ENCODE peak calls at places on chromosomes 16 and 17, in ten cellular contexts. One of them, this sample, is unnamed.

GRCh38 chr16:9557266-9557665 is 465.8 kb downstream of the HAPSTR1 start:
- DNase-seq in AG09309: no peak
- DNase-seq in thoracic aorta: no peak
- DNase-seq in neural crest cell: no peak
- DNase-seq in GM06990: peak
- DNase-seq in mesothelial cell of epicardium: no peak
- DNase-seq in OCI-LY7: no peak
- DNase-seq in GM10248: no peak
- DNase-seq in GM13977: no peak
- DNase-seq in ascending aorta: no peak
- DNase-seq in this sample: no peak

GRCh38 chr16:82750078-82750477 is 123.3 kb downstream of the CDH13 start:
- DNase-seq in GM13977: no peak
- DNase-seq in ascending aorta: no peak
- DNase-seq in GM06990: no peak
- DNase-seq in neural crest cell: no peak
- DNase-seq in OCI-LY7: no peak
- DNase-seq in thoracic aorta: no peak
- DNase-seq in mesothelial cell of epicardium: no peak
- DNase-seq in AG09309: no peak
- DNase-seq in GM10248: no peak
- DNase-seq in this sample: no peak

GRCh38 chr17:5131146-5131715 is 15.4 kb downstream of the USP6 start:
- DNase-seq in AG09309: no peak
- DNase-seq in neural crest cell: no peak
- DNase-seq in mesothelial cell of epicardium: no peak
- DNase-seq in GM13977: no peak
- DNase-seq in thoracic aorta: no peak
- DNase-seq in GM06990: no peak
- DNase-seq in GM10248: no peak
- DNase-seq in ascending aorta: no peak
- DNase-seq in OCI-LY7: no peak
- DNase-seq in this sample: no peak

GRCh38 chr17:6323626-6324356 is 111.1 kb downstream of the AIPL1 start:
- DNase-seq in GM06990: no peak
- DNase-seq in neural crest cell: no peak
- DNase-seq in thoracic aorta: no peak
- DNase-seq in GM13977: no peak
- DNase-seq in AG09309: no peak
- DNase-seq in ascending aorta: no peak
- DNase-seq in OCI-LY7: no peak
- DNase-seq in mesothelial cell of epicardium: no peak
- DNase-seq in GM10248: no peak
- DNase-seq in this sample: no peak

GRCh38 chr17:55652825-55653224 is 69.8 kb downstream of the TMEM100 start:
- DNase-seq in neural crest cell: no peak
- DNase-seq in mesothelial cell of epicardium: no peak
- DNase-seq in GM13977: no peak
- DNase-seq in OCI-LY7: no peak
- DNase-seq in thoracic aorta: no peak
- DNase-seq in GM06990: no peak
- DNase-seq in GM10248: no peak
- DNase-seq in AG09309: no peak
- DNase-seq in ascending aorta: no peak
- DNase-seq in this sample: no peak

GRCh38 chr16:68200120-68200783 is 35.7 kb downstream of the ESRP2 start:
- DNase-seq in GM13977: peak
- DNase-seq in neural crest cell: no peak
- DNase-seq in thoracic aorta: no peak
- DNase-seq in mesothelial cell of epicardium: no peak
- DNase-seq in GM10248: peak
- DNase-seq in ascending aorta: no peak
- DNase-seq in GM06990: no peak
- DNase-seq in OCI-LY7: no peak
- DNase-seq in AG09309: no peak
- DNase-seq in this sample: no peak

GRCh38 chr17:59783221-59784016 is 76.0 kb downstream of the VMP1 start:
- DNase-seq in thoracic aorta: no peak
- DNase-seq in OCI-LY7: peak
- DNase-seq in AG09309: no peak
- DNase-seq in neural crest cell: no peak
- DNase-seq in GM10248: no peak
- DNase-seq in ascending aorta: no peak
- DNase-seq in GM13977: no peak
- DNase-seq in GM06990: no peak
- DNase-seq in mesothelial cell of epicardium: no peak
- DNase-seq in this sample: no peak

GRCh38 chr16:84724619-84725307 is 25.0 kb downstream of the USP10 start:
- DNase-seq in GM13977: peak
- DNase-seq in mesothelial cell of epicardium: no peak
- DNase-seq in AG09309: no peak
- DNase-seq in GM10248: peak
- DNase-seq in OCI-LY7: peak
- DNase-seq in neural crest cell: no peak
- DNase-seq in ascending aorta: no peak
- DNase-seq in thoracic aorta: no peak
- DNase-seq in GM06990: no peak
- DNase-seq in this sample: no peak

GRCh38 chr17:40560592-40561293 is 4.5 kb downstream of the CCR7 start:
- DNase-seq in GM13977: peak
- DNase-seq in GM10248: peak
- DNase-seq in OCI-LY7: peak
- DNase-seq in mesothelial cell of epicardium: peak
- DNase-seq in thoracic aorta: no peak
- DNase-seq in AG09309: no peak
- DNase-seq in GM06990: peak
- DNase-seq in neural crest cell: no peak
- DNase-seq in ascending aorta: peak
- DNase-seq in this sample: peak

GRCh38 chr17:40562841-40563370 is 2.4 kb downstream of the CCR7 start:
- DNase-seq in neural crest cell: no peak
- DNase-seq in OCI-LY7: no peak
- DNase-seq in ascending aorta: no peak
- DNase-seq in GM10248: no peak
- DNase-seq in mesothelial cell of epicardium: no peak
- DNase-seq in GM13977: no peak
- DNase-seq in GM06990: no peak
- DNase-seq in thoracic aorta: no peak
- DNase-seq in AG09309: no peak
- DNase-seq in this sample: peak

GRCh38 chr17:40563371-40564052 is 1.8 kb downstream of the CCR7 start:
- DNase-seq in ascending aorta: no peak
- DNase-seq in neural crest cell: no peak
- DNase-seq in GM10248: no peak
- DNase-seq in mesothelial cell of epicardium: no peak
- DNase-seq in GM13977: peak
- DNase-seq in thoracic aorta: no peak
- DNase-seq in AG09309: no peak
- DNase-seq in GM06990: no peak
- DNase-seq in OCI-LY7: no peak
- DNase-seq in this sample: no peak

GRCh38 chr17:40561294-40561870 is 3.9 kb downstream of the CCR7 start:
- DNase-seq in GM06990: no peak
- DNase-seq in ascending aorta: no peak
- DNase-seq in OCI-LY7: no peak
- DNase-seq in GM13977: peak
- DNase-seq in thoracic aorta: no peak
- DNase-seq in neural crest cell: no peak
- DNase-seq in AG09309: no peak
- DNase-seq in GM10248: no peak
- DNase-seq in mesothelial cell of epicardium: no peak
- DNase-seq in this sample: no peak

GRCh38 chr17:40561871-40562611 is 3.2 kb downstream of the CCR7 start:
- DNase-seq in AG09309: no peak
- DNase-seq in ascending aorta: no peak
- DNase-seq in thoracic aorta: no peak
- DNase-seq in GM06990: peak
- DNase-seq in GM13977: peak
- DNase-seq in neural crest cell: no peak
- DNase-seq in OCI-LY7: peak
- DNase-seq in GM10248: no peak
- DNase-seq in mesothelial cell of epicardium: peak
- DNase-seq in this sample: no peak
- TF ChIP-seq CTCF in AG09309: no peak
- TF ChIP-seq CTCF in ascending aorta: no peak
- TF ChIP-seq CTCF in thoracic aorta: no peak
- TF ChIP-seq CTCF in GM06990: peak
- TF ChIP-seq CTCF in GM13977: peak
- TF ChIP-seq CTCF in neural crest cell: peak
- TF ChIP-seq CTCF in OCI-LY7: peak
- TF ChIP-seq CTCF in GM10248: peak
- TF ChIP-seq CTCF in mesothelial cell of epicardium: peak
- TF ChIP-seq CTCF in this sample: peak

GRCh38 chr16:81718637-81719036 is 60.5 kb upstream of the PLCG2 start:
- DNase-seq in ascending aorta: no peak
- DNase-seq in GM13977: no peak
- DNase-seq in neural crest cell: no peak
- DNase-seq in GM10248: no peak
- DNase-seq in mesothelial cell of epicardium: no peak
- DNase-seq in OCI-LY7: no peak
- DNase-seq in thoracic aorta: no peak
- DNase-seq in GM06990: no peak
- DNase-seq in AG09309: no peak
- DNase-seq in this sample: no peak

GRCh38 chr16:81723098-81723723 is 55.9 kb upstream of the PLCG2 start:
- DNase-seq in neural crest cell: peak
- DNase-seq in GM10248: peak
- DNase-seq in mesothelial cell of epicardium: no peak
- DNase-seq in AG09309: peak
- DNase-seq in GM06990: peak
- DNase-seq in OCI-LY7: peak
- DNase-seq in GM13977: peak
- DNase-seq in thoracic aorta: no peak
- DNase-seq in ascending aorta: no peak
- DNase-seq in this sample: no peak

GRCh38 chr16:81717662-81718189 is 61.4 kb upstream of the PLCG2 start:
- DNase-seq in GM10248: no peak
- DNase-seq in GM06990: no peak
- DNase-seq in OCI-LY7: no peak
- DNase-seq in mesothelial cell of epicardium: no peak
- DNase-seq in GM13977: no peak
- DNase-seq in neural crest cell: no peak
- DNase-seq in AG09309: no peak
- DNase-seq in ascending aorta: no peak
- DNase-seq in thoracic aorta: no peak
- DNase-seq in this sample: no peak

GRCh38 chr16:81719993-81720392 is 59.1 kb upstream of the PLCG2 start:
- DNase-seq in AG09309: no peak
- DNase-seq in mesothelial cell of epicardium: no peak
- DNase-seq in GM13977: no peak
- DNase-seq in neural crest cell: no peak
- DNase-seq in GM06990: no peak
- DNase-seq in thoracic aorta: no peak
- DNase-seq in ascending aorta: no peak
- DNase-seq in OCI-LY7: no peak
- DNase-seq in GM10248: no peak
- DNase-seq in this sample: no peak

GRCh38 chr16:81720973-81721907 is 57.9 kb upstream of the PLCG2 start:
- DNase-seq in mesothelial cell of epicardium: no peak
- DNase-seq in AG09309: no peak
- DNase-seq in GM13977: no peak
- DNase-seq in thoracic aorta: no peak
- DNase-seq in OCI-LY7: no peak
- DNase-seq in GM10248: no peak
- DNase-seq in ascending aorta: no peak
- DNase-seq in GM06990: no peak
- DNase-seq in neural crest cell: no peak
- DNase-seq in this sample: no peak
- TF ChIP-seq CTCF in mesothelial cell of epicardium: no peak
- TF ChIP-seq CTCF in AG09309: no peak
- TF ChIP-seq CTCF in GM13977: no peak
- TF ChIP-seq CTCF in thoracic aorta: no peak
- TF ChIP-seq CTCF in OCI-LY7: peak
- TF ChIP-seq CTCF in GM10248: no peak
- TF ChIP-seq CTCF in ascending aorta: no peak
- TF ChIP-seq CTCF in GM06990: no peak
- TF ChIP-seq CTCF in neural crest cell: no peak
- TF ChIP-seq CTCF in this sample: no peak

GRCh38 chr17:78838574-78839005 is 2.0 kb downstream of the USP36 start:
- DNase-seq in GM13977: no peak
- DNase-seq in AG09309: no peak
- DNase-seq in mesothelial cell of epicardium: no peak
- DNase-seq in GM10248: no peak
- DNase-seq in GM06990: no peak
- DNase-seq in ascending aorta: no peak
- DNase-seq in neural crest cell: no peak
- DNase-seq in thoracic aorta: no peak
- DNase-seq in OCI-LY7: no peak
- DNase-seq in this sample: no peak

GRCh38 chr17:78839762-78840529 is 668 bp downstream of the USP36 start:
- DNase-seq in AG09309: no peak
- DNase-seq in neural crest cell: no peak
- DNase-seq in thoracic aorta: no peak
- DNase-seq in GM13977: peak
- DNase-seq in GM10248: peak
- DNase-seq in mesothelial cell of epicardium: no peak
- DNase-seq in GM06990: peak
- DNase-seq in OCI-LY7: peak
- DNase-seq in ascending aorta: peak
- DNase-seq in this sample: no peak

GRCh38 chr17:78839173-78839761 is 1.3 kb downstream of the USP36 start:
- DNase-seq in ascending aorta: no peak
- DNase-seq in neural crest cell: no peak
- DNase-seq in GM06990: no peak
- DNase-seq in AG09309: no peak
- DNase-seq in thoracic aorta: no peak
- DNase-seq in GM10248: no peak
- DNase-seq in GM13977: peak
- DNase-seq in OCI-LY7: peak
- DNase-seq in mesothelial cell of epicardium: no peak
- DNase-seq in this sample: no peak

GRCh38 chr17:78840530-78840779 is 159 bp downstream of the USP36 start:
- DNase-seq in thoracic aorta: no peak
- DNase-seq in AG09309: no peak
- DNase-seq in GM13977: no peak
- DNase-seq in ascending aorta: no peak
- DNase-seq in GM10248: no peak
- DNase-seq in OCI-LY7: no peak
- DNase-seq in neural crest cell: no peak
- DNase-seq in mesothelial cell of epicardium: no peak
- DNase-seq in GM06990: no peak
- DNase-seq in this sample: no peak

DNA sequence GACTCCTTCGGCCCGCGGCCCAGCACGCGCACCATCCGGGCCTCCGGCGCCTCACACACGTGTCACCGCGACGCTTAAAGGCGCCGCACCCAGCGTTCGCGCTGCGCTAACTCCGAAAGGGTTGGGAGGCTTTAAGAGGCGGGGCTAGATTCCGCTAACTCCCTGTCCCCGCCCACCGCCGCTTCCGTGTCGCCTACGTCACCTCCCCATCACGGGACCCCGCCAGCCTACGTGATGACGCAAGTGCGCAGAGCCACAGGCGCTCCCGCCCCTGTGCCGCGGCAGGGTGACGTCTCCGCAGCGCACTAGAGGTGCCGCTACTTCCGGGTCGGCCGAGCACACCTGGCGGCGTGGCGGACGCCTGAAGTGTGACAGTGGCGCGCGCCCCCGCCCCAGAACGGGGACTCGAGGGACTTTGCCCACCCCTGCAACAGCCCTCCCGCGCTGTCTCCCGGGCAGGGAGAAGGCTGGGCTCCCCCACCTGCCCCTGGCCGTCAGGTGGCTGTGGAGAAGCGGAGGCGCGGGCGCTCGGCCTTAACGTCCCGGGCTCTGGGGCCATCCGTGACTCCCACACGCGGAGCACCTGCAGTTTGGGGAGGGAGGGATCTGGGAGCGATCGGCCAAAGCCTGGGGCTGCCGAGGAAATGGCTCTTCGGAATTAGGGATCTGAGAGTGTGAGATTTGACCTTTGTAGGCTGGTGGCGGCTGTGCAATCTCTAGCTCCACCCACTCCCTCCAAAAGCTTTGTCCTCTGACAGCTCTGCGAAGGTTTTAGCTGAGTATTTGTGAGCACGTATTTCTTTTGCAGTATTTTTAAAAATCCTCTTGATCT is at the start of gene USP36:
- DNase-seq in mesothelial cell of epicardium: peak
- DNase-seq in ascending aorta: peak
- DNase-seq in AG09309: peak
- DNase-seq in GM10248: peak
- DNase-seq in thoracic aorta: peak
- DNase-seq in GM06990: peak
- DNase-seq in GM13977: peak
- DNase-seq in OCI-LY7: peak
- DNase-seq in neural crest cell: peak
- DNase-seq in this sample: peak
- TF ChIP-seq CTCF in mesothelial cell of epicardium: no peak
- TF ChIP-seq CTCF in ascending aorta: no peak
- TF ChIP-seq CTCF in AG09309: no peak
- TF ChIP-seq CTCF in GM10248: no peak
- TF ChIP-seq CTCF in thoracic aorta: no peak
- TF ChIP-seq CTCF in GM06990: no peak
- TF ChIP-seq CTCF in GM13977: no peak
- TF ChIP-seq CTCF in OCI-LY7: peak
- TF ChIP-seq CTCF in neural crest cell: peak
- TF ChIP-seq CTCF in this sample: peak

DNA sequence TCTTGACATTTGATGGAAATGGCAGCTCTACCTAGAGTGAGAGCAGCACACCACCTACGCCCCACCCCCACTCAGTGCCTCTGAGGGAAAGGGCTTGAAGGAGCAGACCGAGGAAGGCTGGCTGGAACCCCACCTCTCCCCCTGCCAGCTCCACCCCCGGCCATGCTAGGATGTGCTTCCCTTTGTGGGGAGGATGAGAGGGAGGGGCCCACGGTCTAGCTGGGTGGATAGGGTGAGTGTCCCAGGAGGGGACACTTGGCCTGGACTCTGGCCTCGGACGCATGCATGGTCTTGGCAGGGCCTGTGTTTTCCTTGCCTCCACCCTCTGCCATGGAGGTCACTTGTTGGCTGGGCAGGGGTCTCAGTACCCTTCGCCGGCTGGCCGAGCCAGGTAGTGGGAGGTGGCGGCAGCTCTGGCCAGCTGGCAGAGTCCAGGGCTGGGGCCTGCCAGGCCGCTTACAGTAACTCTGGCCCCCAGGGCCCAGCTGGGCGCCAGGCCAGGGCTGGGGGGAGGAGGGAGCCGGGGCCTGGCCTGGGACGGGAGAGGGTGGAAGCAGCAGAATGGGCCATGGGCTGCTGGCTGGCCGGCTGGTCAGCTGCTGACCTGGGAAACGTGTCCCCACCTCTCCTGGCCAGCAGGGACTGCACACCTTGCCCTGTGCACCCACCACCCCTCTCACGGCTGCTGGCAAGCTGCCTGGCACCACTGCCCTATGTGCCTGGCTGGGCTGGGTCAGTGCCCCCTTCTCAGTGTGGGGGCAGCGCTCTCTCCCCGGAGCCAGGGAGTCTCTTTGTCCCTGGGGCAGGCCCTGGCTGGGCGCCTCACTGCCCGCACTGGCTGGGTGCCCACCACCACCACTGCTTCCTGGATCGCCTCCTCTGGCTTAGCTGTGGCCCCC is 23.0 kb downstream of the RARA start:
- DNase-seq in ascending aorta: peak
- DNase-seq in GM13977: no peak
- DNase-seq in GM10248: no peak
- DNase-seq in thoracic aorta: peak
- DNase-seq in neural crest cell: no peak
- DNase-seq in mesothelial cell of epicardium: no peak
- DNase-seq in OCI-LY7: no peak
- DNase-seq in GM06990: no peak
- DNase-seq in AG09309: no peak
- DNase-seq in this sample: no peak
- TF ChIP-seq CTCF in ascending aorta: no peak
- TF ChIP-seq CTCF in GM13977: no peak
- TF ChIP-seq CTCF in GM10248: no peak
- TF ChIP-seq CTCF in thoracic aorta: no peak
- TF ChIP-seq CTCF in neural crest cell: no peak
- TF ChIP-seq CTCF in mesothelial cell of epicardium: no peak
- TF ChIP-seq CTCF in OCI-LY7: no peak
- TF ChIP-seq CTCF in GM06990: no peak
- TF ChIP-seq CTCF in AG09309: no peak
- TF ChIP-seq CTCF in this sample: no peak